ENCODE peak calls at places on chromosome 13, in six cellular contexts. J is IMR-90, P is neuronal stem cell, C is mesendoderm, Q is mesenchymal stem cell, U is H1. I is an unnamed sample.

GRCh38 chr13:42859760-42860159 is 78.4 kb downstream of the FAM216B start:
- DNase-seq in J (no peak), P (no peak), C (no peak), Q (no peak), U (no peak), I (no peak)

GRCh38 chr13:109985871-109986270 is 199.5 kb upstream of the IRS2 start:
- DNase-seq in J (peak), P (no peak), C (no peak), Q (no peak), U (no peak), I (no peak)

GRCh38 chr13:98676239-98676638 is 76.2 kb downstream of the SLC15A1 start:
- DNase-seq in J (no peak), P (no peak), C (no peak), Q (no peak), U (no peak), I (no peak)

GRCh38 chr13:66703597-66703996 is 526.5 kb downstream of the PCDH9 start:
- DNase-seq in J (no peak), P (no peak), C (no peak), Q (no peak), U (no peak), I (no peak)

GRCh38 chr13:73745190-73745589 is 389.0 kb downstream of the KLF12 start:
- DNase-seq in J (no peak), P (no peak), C (no peak), Q (no peak), U (no peak), I (no peak)

GRCh38 chr13:112159575-112160547 is 92.9 kb downstream of the SOX1 start:
- DNase-seq in J (no peak), P (no peak), C (no peak), Q (no peak), U (no peak), I (no peak)

GRCh38 chr13:112455476-112456059 is 79.4 kb downstream of the SPACA7 start:
- DNase-seq in J (no peak), P (no peak), C (no peak), Q (no peak), U (no peak), I (peak)

GRCh38 chr13:87820221-87820620 is 149.1 kb downstream of the SLITRK5 start:
- DNase-seq in J (no peak), P (no peak), C (no peak), Q (peak), U (no peak), I (no peak)

GRCh38 chr13:109481046-109481445 is 305.3 kb downstream of the IRS2 start:
- DNase-seq in J (peak), P (no peak), C (no peak), Q (peak), U (no peak), I (no peak)

GRCh38 chr13:73879346-73880020 is 254.7 kb downstream of the KLF12 start:
- DNase-seq in J (peak), P (no peak), C (no peak), Q (peak), U (no peak), I (no peak)

GRCh38 chr13:25329706-25330105 is 28.3 kb downstream of the NUP58 start:
- DNase-seq in J (peak), P (no peak), C (peak), Q (peak), U (no peak), I (no peak)

GRCh38 chr13:37617162-37617561 is 18.6 kb upstream of the POSTN start:
- DNase-seq in J (peak), P (no peak), C (peak), Q (peak), U (no peak), I (no peak)

GRCh38 chr13:113904411-113904810 is 40.5 kb upstream of the GAS6 start:
- DNase-seq in J (peak), P (no peak), C (peak), Q (peak), U (no peak), I (peak)

GRCh38 chr13:113907637-113908617 is 44.1 kb upstream of the GAS6 start:
- DNase-seq in J (peak), P (no peak), C (peak), Q (peak), U (no peak), I (no peak)

GRCh38 chr13:113905018-113905417 is 41.1 kb upstream of the GAS6 start:
- DNase-seq in J (no peak), P (no peak), C (no peak), Q (no peak), U (no peak), I (no peak)

GRCh38 chr13:113905942-113906341 is 42.1 kb upstream of the GAS6 start:
- DNase-seq in J (no peak), P (no peak), C (no peak), Q (no peak), U (no peak), I (no peak)

GRCh38 chr13:113906566-113906965 is 42.7 kb upstream of the GAS6 start:
- DNase-seq in J (no peak), P (no peak), C (no peak), Q (no peak), U (no peak), I (no peak)
- H3K18ac ChIP-seq in J (peak), P (no peak), C (no peak), Q (no peak), U (no peak), I (no peak)

DNA sequence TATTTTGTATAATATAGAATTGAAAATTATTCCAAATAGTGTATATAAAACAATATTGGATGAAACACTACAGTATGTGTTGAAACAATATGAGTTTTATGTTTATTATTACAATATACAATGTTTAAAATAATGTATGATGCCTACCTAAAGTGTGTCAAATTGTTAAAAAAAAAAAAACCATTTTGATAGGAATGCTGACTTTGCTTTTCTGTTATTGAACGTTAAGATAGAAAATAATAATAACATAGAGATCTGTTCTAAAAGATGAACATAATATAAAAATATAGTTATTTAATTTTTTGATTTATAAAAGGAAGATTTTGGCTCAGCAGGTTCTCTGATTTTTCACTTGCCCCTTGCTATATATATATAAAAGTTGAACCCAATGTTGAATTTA is 474.6 kb upstream of the ATXN8OS start:
- DNase-seq in J (no peak), P (no peak), C (no peak), Q (no peak), U (no peak), I (no peak)
- H3K9ac ChIP-seq in J (no peak), P (no peak), C (no peak), Q (no peak), U (no peak), I (no peak)

GRCh38 chr13:20191311-20191901 is 1.3 kb downstream of the GJB2 start:
- DNase-seq in J (no peak), P (no peak), C (no peak), Q (no peak), U (no peak), I (no peak)

GRCh38 chr13:20193142-20193923 is 595 bp upstream of the GJB2 start:
- DNase-seq in J (no peak), P (no peak), C (no peak), Q (no peak), U (no peak), I (no peak)

GRCh38 chr13:20193924-20194631 is 1.3 kb upstream of the GJB2 start:
- DNase-seq in J (no peak), P (no peak), C (no peak), Q (no peak), U (no peak), I (no peak)

GRCh38 chr13:20191902-20192469 is 752 bp downstream of the GJB2 start:
- DNase-seq in J (no peak), P (no peak), C (peak), Q (peak), U (no peak), I (peak)

GRCh38 chr13:20192470-20193141 is at the start of gene GJB2:
- DNase-seq in J (no peak), P (no peak), C (no peak), Q (no peak), U (no peak), I (no peak)
- H2BK15ac ChIP-seq in J (no peak), P (peak), C (no peak), Q (no peak), U (no peak), I (no peak)

GRCh38 chr13:29923554-29924481 is 73.4 kb upstream of the UBL3 start:
- DNase-seq in J (peak), P (no peak), C (peak), Q (peak), U (peak), I (peak)

GRCh38 chr13:29924482-29924884 is 74.1 kb upstream of the UBL3 start:
- DNase-seq in J (peak), P (no peak), C (peak), Q (peak), U (no peak), I (no peak)

GRCh38 chr13:29921542-29921941 is 71.1 kb upstream of the UBL3 start:
- DNase-seq in J (no peak), P (no peak), C (no peak), Q (no peak), U (no peak), I (no peak)

GRCh38 chr13:29922896-29923295 is 72.5 kb upstream of the UBL3 start:
- DNase-seq in J (peak), P (no peak), C (no peak), Q (peak), U (no peak), I (no peak)

GRCh38 chr13:29922281-29922821 is 71.9 kb upstream of the UBL3 start:
- DNase-seq in J (peak), P (no peak), C (no peak), Q (peak), U (no peak), I (no peak)
- H3K18ac ChIP-seq in J (peak), P (no peak), C (no peak), Q (peak), U (no peak), I (no peak)